ENCODE peak calls at places on chromosomes 12 and 14, in ten cellular contexts. V, O, X, I, L, W, Q, D, G and P are unnamed samples. For H3K27me3 and H3K4me1, the result is how much of the 10 kb centered on the place peaks cover.

GRCh38 chr12:53952335-53952694 is 2.4 kb upstream of the HOXC12 start:
- DNase-seq in V (no peak), O (no peak), L (no peak), D (peak), I (no peak), W (no peak), G (no peak), X (no peak), Q (no peak), P (no peak)

GRCh38 chr12:62256408-62257079 is 3.7 kb upstream of the USP15 start:
- DNase-seq in D (no peak), Q (no peak), W (no peak), L (no peak), I (no peak), V (no peak), X (peak), G (peak), O (no peak), P (no peak)

GRCh38 chr12:104057771-104058197 is 6.5 kb upstream of the HCFC2 start:
- DNase-seq in X (no peak), Q (no peak), D (no peak), L (no peak), I (peak), O (no peak), V (no peak), G (peak), W (no peak), P (no peak)

GRCh38 chr14:34741840-34742239 is 27.4 kb upstream of the CFL2 start:
- DNase-seq in O (no peak), Q (no peak), G (no peak), D (no peak), W (no peak), X (no peak), L (no peak), V (no peak), I (peak), P (no peak)

GRCh38 chr12:1350055-1350933 is 244.1 kb downstream of the FBXL14 start:
- DNase-seq in D (no peak), I (no peak), W (no peak), G (peak), O (no peak), V (no peak), X (peak), Q (peak), L (no peak), P (no peak)

GRCh38 chr12:6470375-6471163 is at the start of gene VAMP1:
- DNase-seq in I (peak), V (peak), W (peak), L (peak), O (peak), G (peak), X (peak), D (peak), Q (peak), P (peak)

GRCh38 chr14:77848031-77848430 is 48.1 kb downstream of the ADCK1 start:
- DNase-seq in O (no peak), V (no peak), X (no peak), W (no peak), I (no peak), G (peak), D (no peak), L (no peak), Q (no peak), P (no peak)

GRCh38 chr12:51528852-51529545 is 62.0 kb upstream of the SCN8A start:
- DNase-seq in D (no peak), I (no peak), V (no peak), G (no peak), Q (no peak), W (no peak), L (no peak), O (no peak), X (no peak), P (no peak)

GRCh38 chr12:124968656-124969055 is 20.3 kb downstream of the DHX37 start:
- DNase-seq in L (no peak), W (no peak), V (no peak), Q (no peak), O (no peak), I (no peak), X (no peak), D (no peak), G (no peak), P (peak)

GRCh38 chr12:94898388-94898787 is 105.1 kb downstream of the NDUFA12 start:
- DNase-seq in G (no peak), V (no peak), I (no peak), D (no peak), L (no peak), O (no peak), W (no peak), Q (no peak), X (no peak), P (no peak)

GRCh38 chr14:101335061-101335661 is 226.1 kb upstream of the DIO3 start:
- DNase-seq in G (no peak), D (no peak), W (no peak), O (no peak), I (no peak), Q (no peak), V (no peak), L (no peak), X (no peak), P (no peak)

GRCh38 chr12:64103821-64104220 is 118.3 kb downstream of the KICS2 start:
- DNase-seq in D (no peak), X (peak), W (no peak), I (no peak), Q (no peak), V (no peak), L (no peak), O (no peak), G (peak), P (no peak)

GRCh38 chr14:50225974-50226297 is 5.4 kb downstream of the SOS2 start:
- DNase-seq in Q (no peak), D (no peak), L (no peak), X (no peak), G (no peak), O (no peak), I (no peak), V (no peak), W (no peak), P (no peak)

GRCh38 chr12:84701966-84702365 is 210.6 kb downstream of the SLC6A15 start:
- DNase-seq in O (no peak), V (no peak), X (peak), G (peak), D (no peak), I (no peak), L (no peak), W (no peak), Q (no peak), P (no peak)

GRCh38 chr14:106080922-106081321 is 554.5 kb downstream of the TMEM121 start:
- DNase-seq in O (no peak), Q (no peak), I (no peak), L (no peak), X (no peak), G (no peak), W (no peak), D (no peak), V (no peak), P (no peak)

GRCh38 chr14:49975286-49975685 is 82.4 kb downstream of the ARF6 start:
- DNase-seq in W (no peak), X (peak), D (no peak), I (no peak), G (peak), V (no peak), O (no peak), Q (no peak), L (no peak), P (no peak)

GRCh38 chr14:64817631-64818030 is 62.1 kb downstream of the SPTB start:
- DNase-seq in Q (no peak), V (no peak), D (no peak), I (no peak), L (no peak), X (no peak), G (no peak), W (no peak), O (no peak), P (no peak)

GRCh38 chr14:50007123-50007903 is 109.1 kb downstream of the VCPKMT start:
- DNase-seq in W (no peak), X (peak), L (no peak), D (no peak), O (no peak), Q (peak), V (no peak), I (no peak), G (no peak), P (no peak)

GRCh38 chr12:13211191-13211858 is 14.8 kb downstream of the EMP1 start:
- DNase-seq in I (no peak), O (no peak), W (no peak), V (no peak), G (peak), L (no peak), D (no peak), X (no peak), Q (no peak), P (no peak)

GRCh38 chr12:126772171-126772864 is 1494.7 kb upstream of the TMEM132C start:
- DNase-seq in V (no peak), D (no peak), G (peak), W (no peak), L (no peak), Q (peak), X (peak), O (no peak), I (peak), P (no peak)

GRCh38 chr12:15997910-15998309 is 86.8 kb downstream of the DERA start:
- DNase-seq in W (no peak), Q (no peak), I (no peak), L (no peak), V (no peak), D (no peak), O (no peak), G (no peak), X (no peak), P (no peak)

GRCh38 chr12:56261503-56262230 is 3.5 kb upstream of the ANKRD52 start:
- DNase-seq in W (no peak), L (no peak), Q (peak), G (peak), V (peak), O (no peak), X (peak), D (no peak), I (no peak), P (no peak)

GRCh38 chr12:71605034-71605433 is 58.6 kb downstream of the ZFC3H1 start:
- DNase-seq in O (no peak), W (no peak), L (no peak), Q (no peak), X (no peak), V (no peak), D (no peak), G (no peak), I (no peak), P (no peak)

GRCh38 chr12:67720383-67720856 is 71.9 kb downstream of the DYRK2 start:
- DNase-seq in W (no peak), D (no peak), X (no peak), Q (no peak), L (no peak), I (no peak), G (peak), O (no peak), V (peak), P (peak)

GRCh38 chr14:89444044-89444443 is 27.0 kb upstream of the FOXN3 start:
- DNase-seq in G (no peak), Q (no peak), O (no peak), X (no peak), D (no peak), L (no peak), I (no peak), W (no peak), V (no peak), P (no peak)

GRCh38 chr14:68542346-68542745 is 250.5 kb downstream of the ZFP36L1 start:
- DNase-seq in G (no peak), Q (no peak), L (no peak), O (no peak), X (no peak), V (no peak), D (no peak), W (no peak), I (no peak), P (no peak)

GRCh38 chr14:99921431-99921830 is 128.2 kb downstream of the EML1 start:
- DNase-seq in G (no peak), I (no peak), Q (no peak), O (no peak), D (no peak), W (no peak), X (no peak), V (no peak), L (no peak), P (no peak)

GRCh38 chr14:77212933-77213656 is 31.5 kb downstream of the TMEM63C start:
- DNase-seq in O (no peak), V (peak), W (peak), I (peak), Q (peak), G (no peak), X (peak), L (no peak), D (no peak), P (no peak)

GRCh38 chr14:90985601-90986242 is 74.7 kb downstream of the RPS6KA5 start:
- DNase-seq in X (no peak), W (no peak), I (peak), O (no peak), D (no peak), L (no peak), V (no peak), G (no peak), Q (no peak), P (no peak)

GRCh38 chr12:125403145-125403789 is 338.0 kb downstream of the AACS start:
- DNase-seq in Q (no peak), X (peak), G (peak), L (no peak), W (no peak), D (no peak), I (no peak), O (no peak), V (no peak), P (no peak)

GRCh38 chr12:1811281-1811947 is 9.0 kb upstream of the LRTM2 start:
- DNase-seq in X (no peak), G (peak), I (no peak), W (no peak), O (no peak), V (peak), Q (no peak), D (peak), L (no peak), P (no peak)

GRCh38 chr12:25308761-25309160 is 58.0 kb upstream of the KRAS start:
- DNase-seq in Q (no peak), W (no peak), I (no peak), L (no peak), G (peak), V (no peak), O (no peak), D (no peak), X (no peak), P (no peak)

GRCh38 chr12:111328138-111328537 is 40.8 kb downstream of the PHETA1 start:
- DNase-seq in X (no peak), O (no peak), Q (no peak), V (no peak), W (no peak), G (no peak), D (no peak), L (no peak), I (no peak), P (no peak)

DNA sequence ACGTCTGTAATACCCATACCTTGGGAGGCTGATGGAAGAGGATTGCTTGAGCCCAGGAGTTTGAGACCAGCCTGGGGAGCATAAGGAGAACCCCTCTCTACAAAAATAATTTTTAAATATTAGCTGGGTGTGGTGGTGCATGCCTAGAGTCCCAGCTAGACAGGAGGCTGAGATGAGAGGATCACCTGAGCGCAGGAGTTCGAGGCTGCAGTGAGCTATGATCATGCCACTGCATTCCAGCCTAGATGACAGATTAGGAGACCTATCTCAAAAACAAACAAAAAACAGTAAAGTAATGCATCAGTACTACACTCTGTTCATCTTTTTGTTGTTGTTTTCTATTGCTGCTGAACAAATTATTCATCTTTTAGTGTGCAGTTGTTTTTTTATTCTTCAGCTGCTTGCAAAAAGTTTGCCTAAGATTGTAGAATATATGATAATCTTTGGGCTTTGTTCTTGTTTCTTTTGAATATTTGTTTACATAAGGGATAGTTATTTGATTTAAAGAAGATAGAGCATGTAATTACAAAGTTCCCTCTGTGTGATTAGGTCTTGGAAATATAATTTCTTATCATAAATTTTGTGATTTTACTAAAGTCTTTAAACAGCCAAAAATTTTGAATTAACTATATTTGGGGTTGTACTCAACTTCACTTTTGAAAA is 8.2 kb downstream of the ARHGAP5 start:
- DNase-seq in X (no peak), V (no peak), D (no peak), L (no peak), O (no peak), G (no peak), I (no peak), W (no peak), Q (no peak), P (no peak)
- H3K27me3 ChIP-seq in X (under half), V (under half), D (under half), L (under half), O (under half), G (under half), I (under half), W (under half), Q (under half), P (under half)

DNA sequence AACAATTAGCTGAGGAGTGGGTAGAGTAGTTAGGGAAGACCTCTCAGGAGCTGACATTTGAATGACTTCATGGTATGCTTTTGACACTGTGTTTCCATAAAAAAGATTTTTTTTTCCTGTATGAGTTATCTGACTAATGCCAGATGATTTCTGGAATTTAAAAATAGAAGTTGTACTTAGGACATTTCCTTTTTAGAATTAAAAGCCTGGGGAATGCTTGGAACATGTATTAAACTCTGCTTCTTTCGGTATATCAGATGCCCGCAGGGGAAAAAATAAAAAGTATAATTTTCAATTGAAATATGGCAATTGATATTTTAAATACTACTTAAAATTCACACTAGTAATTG is 41.1 kb downstream of the BRMS1L start:
- DNase-seq in D (no peak), Q (no peak), I (no peak), O (no peak), G (peak), V (no peak), W (no peak), X (no peak), L (no peak), P (no peak)
- H3K4me3 ChIP-seq in D (no peak), Q (no peak), I (no peak), O (no peak), G (no peak), V (no peak), W (no peak), X (no peak), L (no peak), P (no peak)

GRCh38 chr12:54980341-54980740 is 4.2 kb downstream of the TESPA1 start:
- DNase-seq in I (no peak), D (no peak), V (no peak), X (no peak), L (no peak), W (no peak), Q (no peak), G (no peak), O (no peak), P (no peak)
- H3K4me1 ChIP-seq in I (under half), D (under half), V (under half), X (under half), L (under half), W (under half), Q (under half), G (under half), O (half or more), P (under half)

DNA sequence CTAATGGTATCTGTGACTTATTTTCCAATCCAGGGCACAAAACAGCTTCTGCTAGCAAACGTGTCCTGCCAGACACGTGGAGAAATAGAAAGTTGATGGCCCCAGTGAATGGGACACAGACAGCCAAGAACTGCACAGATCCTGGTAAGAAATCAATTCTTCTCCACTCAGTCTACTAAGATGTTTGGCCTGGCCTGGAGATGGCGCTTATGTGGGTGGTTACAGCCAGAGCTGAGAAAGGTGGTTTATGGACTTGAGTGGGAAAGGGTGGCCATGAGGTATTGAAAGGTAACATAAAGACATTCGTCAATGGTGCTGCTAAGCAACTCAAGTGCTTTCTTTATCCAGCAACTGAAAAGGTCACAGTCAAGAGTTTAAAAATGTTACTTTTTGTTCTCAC is 2.9 kb downstream of the SLC24A4 start:
- DNase-seq in L (no peak), X (no peak), G (no peak), W (no peak), D (no peak), I (no peak), V (no peak), O (no peak), Q (no peak), P (no peak)
- H3K27me3 ChIP-seq in L (half or more), X (under half), G (half or more), W (under half), D (under half), I (under half), V (under half), O (under half), Q (half or more), P (under half)

GRCh38 chr14:22692194-22692593 is 48.0 kb upstream of the OR6J1 start:
- DNase-seq in I (no peak), D (no peak), W (no peak), Q (no peak), G (no peak), O (no peak), X (no peak), V (no peak), L (no peak), P (no peak)

GRCh38 chr14:22689186-22689585 is 45.0 kb upstream of the OR6J1 start:
- DNase-seq in D (no peak), O (no peak), I (no peak), L (no peak), V (no peak), W (no peak), Q (no peak), G (peak), X (peak), P (no peak)

GRCh38 chr14:22685467-22685866 is 41.3 kb upstream of the OR6J1 start:
- DNase-seq in X (peak), O (no peak), D (no peak), I (no peak), Q (no peak), W (no peak), G (no peak), L (no peak), V (no peak), P (no peak)

DNA sequence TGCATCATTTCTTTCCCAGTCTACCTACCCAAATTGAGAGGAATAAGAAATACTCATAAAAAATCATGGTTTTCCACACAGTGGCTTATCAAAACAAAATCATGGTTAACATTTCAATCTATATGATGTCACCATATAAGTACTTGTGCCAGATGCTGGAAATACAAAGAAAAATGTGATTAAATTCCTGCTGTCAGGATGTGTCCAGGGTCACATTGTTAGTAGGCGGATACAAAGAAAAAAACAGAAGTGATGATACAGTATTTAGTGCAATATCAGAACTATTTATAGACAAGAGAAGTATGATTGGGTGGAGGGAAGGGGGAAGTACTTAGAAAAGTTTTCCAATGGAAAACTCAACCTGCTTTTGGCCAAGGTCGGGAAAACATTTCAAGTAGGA is 47.0 kb upstream of the OR6J1 start:
- DNase-seq in W (no peak), X (no peak), V (no peak), L (no peak), O (no peak), I (no peak), G (peak), D (no peak), Q (no peak), P (no peak)
- H3K4me3 ChIP-seq in W (no peak), X (no peak), V (no peak), L (no peak), O (no peak), I (no peak), G (no peak), D (no peak), Q (no peak), P (no peak)

GRCh38 chr14:103514596-103515421 is 7.8 kb downstream of the CKB start:
- DNase-seq in G (no peak), V (peak), D (peak), I (no peak), W (no peak), L (peak), Q (no peak), O (no peak), X (no peak), P (peak)

GRCh38 chr14:103518416-103519042 is 4.1 kb downstream of the CKB start:
- DNase-seq in Q (peak), X (peak), W (peak), O (peak), I (no peak), L (peak), G (peak), V (peak), D (peak), P (peak)

GRCh38 chr14:103517172-103517566 is 5.5 kb downstream of the CKB start:
- DNase-seq in W (no peak), I (no peak), V (peak), G (no peak), O (no peak), D (no peak), L (no peak), Q (no peak), X (no peak), P (no peak)

GRCh38 chr14:103517626-103518415 is 4.8 kb downstream of the CKB start:
- DNase-seq in W (peak), G (no peak), X (no peak), L (no peak), O (no peak), Q (peak), I (no peak), V (peak), D (no peak), P (peak)

GRCh38 chr14:103516426-103517171 is 6.0 kb downstream of the CKB start:
- DNase-seq in I (no peak), L (peak), G (no peak), O (no peak), X (no peak), D (no peak), Q (no peak), W (no peak), V (peak), P (no peak)
- H3K4me1 ChIP-seq in I (under half), L (half or more), G (under half), O (under half), X (under half), D (half or more), Q (half or more), W (half or more), V (under half), P (under half)